ENCODE peak calls at places on chromosomes 12 and 14, in nine cellular contexts. X, M, Z, O, Q, A, L, T and H are unnamed samples.

GRCh38 chr12:145369-145960 is 68.5 kb downstream of the SLC6A12 start:
- DNase-seq in X (no peak), M (no peak), Z (no peak), O (no peak), Q (no peak), A (no peak), L (no peak), T (no peak), H (no peak)

GRCh38 chr14:59020382-59020781 is 168.1 kb upstream of the DAAM1 start:
- DNase-seq in X (no peak), M (peak; percentile 35), Z (no peak), O (no peak), Q (no peak), A (no peak), L (peak; percentile 21), T (no peak), H (no peak)

GRCh38 chr12:88579572-88579940 is 715 bp downstream of the KITLG start:
- DNase-seq in X (no peak), M (no peak), Z (no peak), O (peak; percentile 70), Q (no peak), A (peak; percentile 26), L (no peak), T (peak; percentile 69), H (peak; percentile 9)

GRCh38 chr12:40693503-40693863 is 1.2 kb downstream of the CNTN1 start:
- DNase-seq in X (no peak), M (no peak), Z (no peak), O (no peak), Q (peak; percentile 13), A (peak; percentile 29), L (no peak), T (peak; percentile 40), H (no peak)

GRCh38 chr14:28196878-28197277 is 569.7 kb upstream of the FOXG1 start:
- DNase-seq in X (no peak), M (no peak), Z (no peak), O (no peak), Q (no peak), A (no peak), L (no peak), T (no peak), H (no peak)

GRCh38 chr14:73713206-73713803 is 879 bp downstream of the PNMA1 start:
- DNase-seq in X (no peak), M (no peak), Z (no peak), O (no peak), Q (no peak), A (no peak), L (no peak), T (no peak), H (peak; percentile 29)

GRCh38 chr12:104566244-104566993 is 109.7 kb downstream of the CHST11 start:
- DNase-seq in X (no peak), M (no peak), Z (no peak), O (no peak), Q (no peak), A (no peak), L (peak; percentile 41), T (no peak), H (no peak)

GRCh38 chr12:94289551-94290312 is 141.4 kb downstream of the PLXNC1 start:
- DNase-seq in X (no peak), M (peak; percentile 42), Z (no peak), O (no peak), Q (no peak), A (no peak), L (no peak), T (no peak), H (no peak)

GRCh38 chr12:98635657-98636323 is 8.8 kb downstream of the IKBIP start:
- DNase-seq in X (no peak), M (peak; percentile 61), Z (no peak), O (no peak), Q (no peak), A (no peak), L (no peak), T (no peak), H (peak; percentile 50)

GRCh38 chr14:100106260-100106659 is 41.0 kb downstream of the EVL start:
- DNase-seq in X (no peak), M (no peak), Z (no peak), O (peak; percentile 23), Q (no peak), A (no peak), L (no peak), T (no peak), H (no peak)

GRCh38 chr14:25622752-25623151 is 572.8 kb upstream of the STXBP6 start:
- DNase-seq in X (no peak), M (no peak), Z (no peak), O (no peak), Q (no peak), A (no peak), L (no peak), T (no peak), H (no peak)

GRCh38 chr14:75823334-75823733 is 158.5 kb downstream of the TGFB3 start:
- DNase-seq in X (no peak), M (no peak), Z (no peak), O (no peak), Q (no peak), A (no peak), L (no peak), T (no peak), H (no peak)

DNA sequence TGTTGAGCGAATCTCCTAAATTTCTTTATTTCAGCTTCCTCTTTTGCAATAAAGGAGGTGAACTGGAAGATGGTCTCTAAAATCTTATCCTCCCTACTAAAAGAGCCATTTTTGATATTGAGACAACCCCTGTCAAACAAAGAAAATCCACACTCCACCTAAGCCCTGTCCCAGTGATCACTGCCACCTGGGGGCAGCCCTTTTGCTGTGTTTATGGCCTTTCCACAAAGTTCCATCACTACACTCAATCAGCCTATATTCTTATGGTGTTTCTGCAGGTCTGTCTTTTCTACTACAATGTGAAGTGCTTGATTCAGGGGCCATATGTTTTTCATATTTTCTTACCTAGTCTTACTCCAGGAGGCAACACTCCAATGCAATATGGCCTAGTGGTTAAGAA is 163.7 kb downstream of the BMP4 start:
- DNase-seq in X (no peak), M (no peak), Z (no peak), O (no peak), Q (no peak), A (no peak), L (no peak), T (no peak), H (no peak)
- TF ChIP-seq CTCF in X (no peak), M (no peak), Z (no peak), O (no peak), Q (no peak), A (no peak), L (no peak), T (no peak), H (peak; percentile 10)

GRCh38 chr14:93654599-93654998 is 133.7 kb downstream of the PRIMA1 start:
- DNase-seq in X (no peak), M (no peak), Z (no peak), O (no peak), Q (no peak), A (no peak), L (no peak), T (no peak), H (no peak)

GRCh38 chr14:93643676-93644075 is 144.6 kb downstream of the PRIMA1 start:
- DNase-seq in X (no peak), M (no peak), Z (no peak), O (no peak), Q (no peak), A (no peak), L (no peak), T (no peak), H (no peak)

GRCh38 chr14:93643127-93643526 is 145.2 kb downstream of the PRIMA1 start:
- DNase-seq in X (no peak), M (no peak), Z (no peak), O (no peak), Q (no peak), A (no peak), L (no peak), T (no peak), H (no peak)

DNA sequence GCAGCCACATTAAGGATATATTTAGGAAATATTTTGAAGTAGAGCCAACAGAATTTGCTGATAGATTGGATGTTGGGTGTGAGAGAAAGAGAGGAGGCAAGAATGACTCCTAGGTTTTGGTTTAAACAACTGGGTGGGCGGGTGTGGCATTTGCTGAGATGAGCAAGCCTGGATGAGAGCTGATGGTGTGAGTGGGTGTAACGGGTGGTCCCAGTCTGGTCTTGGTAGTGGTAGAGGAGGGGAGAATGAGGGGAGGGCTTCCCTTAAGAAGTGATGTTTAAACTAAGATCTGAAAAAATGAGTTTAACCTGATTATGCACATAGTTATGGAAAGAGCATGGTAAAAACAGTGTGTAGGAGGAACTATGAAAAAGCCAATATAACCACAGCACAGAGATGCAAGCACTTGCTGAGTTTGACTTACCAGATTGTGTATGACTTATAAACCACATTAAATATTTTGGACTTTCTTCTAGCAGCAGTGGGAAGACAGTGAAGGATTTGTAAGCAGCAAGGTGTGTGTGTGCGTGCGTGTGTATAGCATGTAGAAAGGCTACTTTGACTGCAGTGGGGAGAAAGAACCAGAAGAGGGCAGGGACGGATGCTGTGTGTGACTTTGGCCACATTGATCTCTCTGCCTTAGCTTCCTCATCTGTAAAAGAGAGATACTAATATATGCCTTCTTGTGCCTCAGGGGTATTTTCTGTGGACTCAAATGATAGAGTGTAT is 139.7 kb downstream of the PRIMA1 start:
- DNase-seq in X (no peak), M (no peak), Z (no peak), O (no peak), Q (no peak), A (no peak), L (peak; percentile 40), T (no peak), H (peak; percentile 18)
- TF ChIP-seq CTCF in X (peak; percentile 47), M (no peak), Z (no peak), O (peak; percentile 23), Q (no peak), A (peak; percentile 60), L (peak; percentile 36), T (no peak), H (peak; percentile 35)

DNA sequence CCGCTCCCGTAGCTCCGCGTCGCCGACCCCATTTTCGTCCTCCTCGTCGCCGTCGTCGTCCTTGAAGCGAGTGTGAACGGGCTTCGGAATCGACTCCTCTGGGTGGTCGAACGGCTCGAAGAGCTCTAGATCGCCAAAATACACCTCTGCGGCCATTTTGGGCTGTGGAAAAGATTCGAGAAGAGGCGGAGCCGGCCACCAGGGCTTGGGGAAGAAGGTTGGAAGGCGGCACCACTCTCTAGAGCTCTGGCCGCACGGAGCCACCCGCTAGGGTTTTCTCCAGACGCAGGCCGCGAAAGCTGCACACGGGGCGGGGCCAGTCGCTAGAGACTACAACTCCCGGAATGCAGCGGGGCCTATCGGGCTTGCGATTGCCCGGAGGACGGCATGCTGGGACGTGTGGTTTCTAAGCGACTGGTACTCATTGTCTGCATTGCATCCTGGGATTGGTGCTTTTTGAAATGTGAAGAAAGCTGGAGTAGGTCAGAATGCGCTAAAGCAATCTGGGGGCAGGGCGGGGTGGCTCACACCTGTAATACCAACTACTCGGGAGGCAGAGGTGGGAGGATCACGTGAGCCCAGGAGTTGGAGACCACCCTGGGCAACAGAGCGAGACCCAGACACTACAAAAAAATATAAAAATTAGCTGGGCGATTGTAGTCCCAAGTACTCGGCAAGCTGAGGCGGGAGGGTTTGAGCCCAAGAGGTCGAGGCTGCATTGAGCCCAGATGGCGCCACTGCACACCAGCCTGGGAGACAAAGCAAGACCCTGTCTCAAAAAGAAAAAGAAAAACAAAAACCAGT is at the start of gene ZCCHC8:
- DNase-seq in X (peak; percentile 87), M (peak; percentile 98), Z (peak; percentile 95), O (peak; percentile 98), Q (peak; percentile 82), A (peak; percentile 93), L (peak; percentile 100), T (peak; percentile 94), H (peak; percentile 92)
- TF ChIP-seq CTCF in X (no peak), M (no peak), Z (no peak), O (peak; percentile 43), Q (no peak), A (peak; percentile 15), L (peak; percentile 36), T (no peak), H (peak; percentile 27)

GRCh38 chr14:86955955-86956354 is 1037.0 kb downstream of the GALC start:
- DNase-seq in X (no peak), M (no peak), Z (no peak), O (no peak), Q (no peak), A (no peak), L (no peak), T (no peak), H (no peak)

GRCh38 chr14:86961106-86961716 is 1031.8 kb downstream of the GALC start:
- DNase-seq in X (no peak), M (no peak), Z (no peak), O (no peak), Q (no peak), A (no peak), L (peak; percentile 37), T (no peak), H (no peak)
- TF ChIP-seq CTCF in X (peak; percentile 12), M (no peak), Z (no peak), O (no peak), Q (no peak), A (peak; percentile 66), L (peak; percentile 45), T (peak; percentile 23), H (peak; percentile 49)